ENCODE peak calls at places on chromosomes 12 and 14, in ten cellular contexts. One of them, this sample, is unnamed. For H3K36me3, the result is how much of the 10 kb centered on the place peaks cover.

GRCh38 chr12:68483592-68484373 is 126.9 kb upstream of the RAP1B start:
- DNase-seq in HCT116: no peak
- DNase-seq in HepG2: no peak
- DNase-seq in right lobe of liver: no peak
- DNase-seq in left ventricle myocardium inferior: no peak
- DNase-seq in BJ: peak
- DNase-seq in mucosa of descending colon: no peak
- DNase-seq in left lung: no peak
- DNase-seq in fibroblast of lung: peak
- DNase-seq in hepatocyte: no peak
- DNase-seq in this sample: no peak

GRCh38 chr12:125856899-125857298 is 791.7 kb downstream of the AACS start:
- DNase-seq in BJ: no peak
- DNase-seq in right lobe of liver: no peak
- DNase-seq in left lung: no peak
- DNase-seq in mucosa of descending colon: no peak
- DNase-seq in fibroblast of lung: no peak
- DNase-seq in left ventricle myocardium inferior: no peak
- DNase-seq in hepatocyte: no peak
- DNase-seq in HCT116: no peak
- DNase-seq in HepG2: no peak
- DNase-seq in this sample: no peak

GRCh38 chr14:22520235-22520634 is 68.8 kb downstream of the DAD1 start:
- DNase-seq in left lung: no peak
- DNase-seq in HCT116: no peak
- DNase-seq in hepatocyte: no peak
- DNase-seq in fibroblast of lung: peak
- DNase-seq in left ventricle myocardium inferior: no peak
- DNase-seq in right lobe of liver: no peak
- DNase-seq in BJ: no peak
- DNase-seq in HepG2: no peak
- DNase-seq in mucosa of descending colon: no peak
- DNase-seq in this sample: no peak

GRCh38 chr12:51970904-51971646 is 19.6 kb downstream of the ACVR1B start:
- DNase-seq in fibroblast of lung: peak
- DNase-seq in HepG2: peak
- DNase-seq in right lobe of liver: peak
- DNase-seq in HCT116: no peak
- DNase-seq in left lung: no peak
- DNase-seq in mucosa of descending colon: no peak
- DNase-seq in hepatocyte: peak
- DNase-seq in left ventricle myocardium inferior: no peak
- DNase-seq in BJ: no peak
- DNase-seq in this sample: no peak

GRCh38 chr12:52052471-52053186 is 1.4 kb downstream of the NR4A1 start:
- DNase-seq in HCT116: no peak
- DNase-seq in mucosa of descending colon: peak
- DNase-seq in left lung: no peak
- DNase-seq in right lobe of liver: no peak
- DNase-seq in BJ: no peak
- DNase-seq in fibroblast of lung: no peak
- DNase-seq in left ventricle myocardium inferior: no peak
- DNase-seq in hepatocyte: peak
- DNase-seq in HepG2: no peak
- DNase-seq in this sample: peak

GRCh38 chr14:22220427-22220826 is 368.6 kb downstream of the DAD1 start:
- DNase-seq in left lung: no peak
- DNase-seq in fibroblast of lung: peak
- DNase-seq in hepatocyte: peak
- DNase-seq in HCT116: no peak
- DNase-seq in HepG2: no peak
- DNase-seq in right lobe of liver: no peak
- DNase-seq in BJ: no peak
- DNase-seq in left ventricle myocardium inferior: no peak
- DNase-seq in mucosa of descending colon: no peak
- DNase-seq in this sample: no peak

GRCh38 chr12:3073438-3074255 is 3.5 kb upstream of the TSPAN9 start:
- DNase-seq in left lung: peak
- DNase-seq in left ventricle myocardium inferior: peak
- DNase-seq in right lobe of liver: peak
- DNase-seq in hepatocyte: peak
- DNase-seq in HCT116: peak
- DNase-seq in mucosa of descending colon: peak
- DNase-seq in BJ: peak
- DNase-seq in HepG2: peak
- DNase-seq in fibroblast of lung: peak
- DNase-seq in this sample: peak

GRCh38 chr12:28350502-28350901 is 160.2 kb downstream of the CCDC91 start:
- DNase-seq in HepG2: no peak
- DNase-seq in right lobe of liver: no peak
- DNase-seq in left lung: no peak
- DNase-seq in mucosa of descending colon: no peak
- DNase-seq in HCT116: no peak
- DNase-seq in hepatocyte: no peak
- DNase-seq in left ventricle myocardium inferior: no peak
- DNase-seq in fibroblast of lung: no peak
- DNase-seq in BJ: no peak
- DNase-seq in this sample: no peak

GRCh38 chr14:81400852-81401251 is 728 bp upstream of the STON2 start:
- DNase-seq in mucosa of descending colon: no peak
- DNase-seq in HepG2: no peak
- DNase-seq in HCT116: peak
- DNase-seq in left ventricle myocardium inferior: no peak
- DNase-seq in right lobe of liver: no peak
- DNase-seq in left lung: no peak
- DNase-seq in BJ: peak
- DNase-seq in fibroblast of lung: peak
- DNase-seq in hepatocyte: peak
- DNase-seq in this sample: peak

GRCh38 chr12:45200497-45201043 is 15.3 kb upstream of the ANO6 start:
- DNase-seq in right lobe of liver: peak
- DNase-seq in BJ: no peak
- DNase-seq in hepatocyte: no peak
- DNase-seq in HCT116: no peak
- DNase-seq in left ventricle myocardium inferior: no peak
- DNase-seq in fibroblast of lung: no peak
- DNase-seq in HepG2: peak
- DNase-seq in mucosa of descending colon: no peak
- DNase-seq in left lung: peak
- DNase-seq in this sample: no peak

DNA sequence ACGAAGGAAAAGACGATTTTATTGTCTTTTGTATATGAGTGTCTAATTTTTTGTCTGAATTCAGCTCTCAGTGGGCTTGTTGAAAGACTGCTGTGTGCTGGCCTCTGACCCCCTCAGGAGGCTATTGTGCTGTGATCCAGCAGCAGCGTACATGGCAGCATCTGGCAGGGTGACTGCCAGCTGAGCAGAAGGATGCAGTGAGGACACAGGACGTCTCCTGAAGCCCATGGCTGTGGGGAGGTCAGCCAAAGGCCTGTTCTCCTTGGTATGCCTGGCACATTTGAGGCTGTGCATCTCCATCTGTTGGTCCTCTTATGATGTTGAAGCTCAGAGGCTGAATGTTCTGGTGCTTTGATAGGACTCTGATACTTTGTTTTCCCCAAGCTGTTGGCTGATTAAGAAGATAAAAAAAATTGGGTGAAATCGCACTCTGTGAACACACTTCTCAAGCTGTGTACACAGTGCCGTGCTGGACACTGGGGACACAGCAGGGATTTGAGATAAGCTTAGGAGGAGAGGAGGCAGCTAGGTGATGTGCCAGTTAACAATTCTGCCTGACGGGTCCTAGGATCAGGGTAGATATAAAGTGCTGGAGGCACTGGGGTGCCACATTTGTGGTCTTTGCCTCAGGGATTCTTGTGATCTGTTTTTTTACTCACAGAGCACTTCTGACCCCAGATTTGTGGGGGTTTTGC is 37.5 kb downstream of the EID3 start:
- DNase-seq in left ventricle myocardium inferior: no peak
- DNase-seq in fibroblast of lung: no peak
- DNase-seq in HepG2: no peak
- DNase-seq in hepatocyte: no peak
- DNase-seq in right lobe of liver: no peak
- DNase-seq in HCT116: no peak
- DNase-seq in BJ: no peak
- DNase-seq in left lung: no peak
- DNase-seq in mucosa of descending colon: no peak
- DNase-seq in this sample: no peak
- H3K36me3 ChIP-seq in left ventricle myocardium inferior: half or more
- H3K36me3 ChIP-seq in fibroblast of lung: under half
- H3K36me3 ChIP-seq in HepG2: half or more
- H3K36me3 ChIP-seq in hepatocyte: under half
- H3K36me3 ChIP-seq in right lobe of liver: half or more
- H3K36me3 ChIP-seq in HCT116: half or more
- H3K36me3 ChIP-seq in BJ: under half
- H3K36me3 ChIP-seq in left lung: under half
- H3K36me3 ChIP-seq in mucosa of descending colon: under half
- H3K36me3 ChIP-seq in this sample: half or more

GRCh38 chr14:68971411-68972035 is 7.6 kb downstream of the ACTN1 start:
- DNase-seq in BJ: no peak
- DNase-seq in left lung: no peak
- DNase-seq in left ventricle myocardium inferior: no peak
- DNase-seq in HCT116: no peak
- DNase-seq in fibroblast of lung: no peak
- DNase-seq in right lobe of liver: no peak
- DNase-seq in HepG2: no peak
- DNase-seq in hepatocyte: no peak
- DNase-seq in mucosa of descending colon: no peak
- DNase-seq in this sample: no peak

GRCh38 chr14:68968721-68969120 is 10.4 kb downstream of the ACTN1 start:
- DNase-seq in fibroblast of lung: no peak
- DNase-seq in HepG2: no peak
- DNase-seq in right lobe of liver: no peak
- DNase-seq in hepatocyte: no peak
- DNase-seq in HCT116: no peak
- DNase-seq in left lung: no peak
- DNase-seq in mucosa of descending colon: no peak
- DNase-seq in BJ: no peak
- DNase-seq in left ventricle myocardium inferior: no peak
- DNase-seq in this sample: no peak

GRCh38 chr14:68969278-68969677 is 9.8 kb downstream of the ACTN1 start:
- DNase-seq in left ventricle myocardium inferior: no peak
- DNase-seq in right lobe of liver: no peak
- DNase-seq in left lung: no peak
- DNase-seq in HepG2: no peak
- DNase-seq in fibroblast of lung: no peak
- DNase-seq in HCT116: no peak
- DNase-seq in mucosa of descending colon: no peak
- DNase-seq in hepatocyte: no peak
- DNase-seq in BJ: no peak
- DNase-seq in this sample: no peak

GRCh38 chr14:68970736-68971135 is 8.4 kb downstream of the ACTN1 start:
- DNase-seq in hepatocyte: no peak
- DNase-seq in BJ: no peak
- DNase-seq in mucosa of descending colon: no peak
- DNase-seq in fibroblast of lung: no peak
- DNase-seq in left lung: no peak
- DNase-seq in HepG2: no peak
- DNase-seq in HCT116: no peak
- DNase-seq in left ventricle myocardium inferior: no peak
- DNase-seq in right lobe of liver: no peak
- DNase-seq in this sample: no peak

DNA sequence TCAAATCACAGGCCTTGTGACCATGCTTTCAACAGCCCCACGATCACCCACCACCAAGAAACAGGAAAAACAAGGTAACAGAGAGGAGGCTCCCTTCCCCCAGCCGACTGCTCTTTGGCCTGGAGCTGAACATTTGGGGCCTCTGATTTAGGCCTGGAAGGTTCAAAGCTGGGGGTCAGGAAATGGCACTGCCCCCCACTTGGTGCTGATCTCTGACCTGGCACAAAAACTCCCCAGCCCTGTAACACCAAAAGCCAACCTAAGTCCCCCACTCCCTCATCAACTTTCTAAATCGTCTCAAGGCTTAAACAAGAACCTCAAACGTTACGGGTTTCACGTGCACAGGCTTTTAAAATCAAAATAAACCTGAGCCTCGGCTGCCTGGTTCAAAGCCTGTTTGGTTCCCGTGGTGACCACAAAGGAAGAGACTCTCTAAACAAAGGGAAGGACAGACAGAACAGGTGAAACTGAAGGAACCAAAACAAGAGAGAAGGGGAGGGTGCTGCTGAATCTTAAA is 8.9 kb downstream of the ACTN1 start:
- DNase-seq in left ventricle myocardium inferior: no peak
- DNase-seq in mucosa of descending colon: no peak
- DNase-seq in HCT116: no peak
- DNase-seq in left lung: no peak
- DNase-seq in BJ: no peak
- DNase-seq in right lobe of liver: no peak
- DNase-seq in fibroblast of lung: no peak
- DNase-seq in hepatocyte: no peak
- DNase-seq in HepG2: no peak
- DNase-seq in this sample: no peak
- H3K36me3 ChIP-seq in left ventricle myocardium inferior: under half
- H3K36me3 ChIP-seq in mucosa of descending colon: under half
- H3K36me3 ChIP-seq in HCT116: under half
- H3K36me3 ChIP-seq in left lung: under half
- H3K36me3 ChIP-seq in BJ: under half
- H3K36me3 ChIP-seq in right lobe of liver: under half
- H3K36me3 ChIP-seq in fibroblast of lung: under half
- H3K36me3 ChIP-seq in hepatocyte: under half
- H3K36me3 ChIP-seq in HepG2: under half
- H3K36me3 ChIP-seq in this sample: under half

GRCh38 chr14:64736271-64737131 is 32.3 kb downstream of the PLEKHG3 start:
- DNase-seq in right lobe of liver: peak
- DNase-seq in fibroblast of lung: no peak
- DNase-seq in HepG2: peak
- DNase-seq in BJ: no peak
- DNase-seq in hepatocyte: peak
- DNase-seq in left ventricle myocardium inferior: peak
- DNase-seq in HCT116: no peak
- DNase-seq in mucosa of descending colon: peak
- DNase-seq in left lung: no peak
- DNase-seq in this sample: peak
- H3K36me3 ChIP-seq in right lobe of liver: under half
- H3K36me3 ChIP-seq in fibroblast of lung: under half
- H3K36me3 ChIP-seq in HepG2: under half
- H3K36me3 ChIP-seq in BJ: under half
- H3K36me3 ChIP-seq in hepatocyte: under half
- H3K36me3 ChIP-seq in left ventricle myocardium inferior: half or more
- H3K36me3 ChIP-seq in HCT116: under half
- H3K36me3 ChIP-seq in mucosa of descending colon: under half
- H3K36me3 ChIP-seq in left lung: under half
- H3K36me3 ChIP-seq in this sample: half or more

DNA sequence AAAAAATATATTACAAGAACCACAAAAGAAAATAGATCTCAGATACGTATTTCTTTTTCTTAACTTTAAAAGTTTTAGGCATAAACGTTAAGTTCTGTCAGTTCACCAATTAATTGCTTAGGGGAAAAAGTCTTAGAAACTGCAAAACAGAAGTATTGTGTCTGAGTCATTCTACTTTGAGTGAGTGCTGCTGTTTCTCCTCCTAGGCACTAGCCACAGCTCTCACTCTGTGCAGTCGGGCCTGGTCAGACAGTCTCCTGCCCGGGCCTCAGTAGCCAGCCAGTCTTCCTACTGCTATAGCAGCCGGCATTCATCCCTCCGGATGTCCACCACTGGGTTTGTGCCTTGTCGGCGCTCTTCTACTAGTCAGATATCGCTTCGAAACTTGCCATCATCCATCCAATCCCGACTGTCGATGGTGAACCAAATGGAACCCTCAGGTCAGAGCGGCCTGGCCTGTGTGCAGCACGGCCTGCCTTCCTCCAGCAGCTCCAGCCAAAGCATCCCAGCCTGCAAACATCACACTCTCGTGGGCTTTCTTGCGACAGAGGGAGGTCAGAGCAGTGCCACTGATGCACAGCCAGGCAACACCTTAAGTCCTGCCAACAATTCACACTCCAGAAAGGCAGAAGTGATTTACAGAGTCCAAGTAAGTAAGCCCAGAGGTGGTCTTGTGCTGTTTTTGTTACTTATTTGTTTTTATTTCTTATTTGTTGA is 201.3 kb downstream of the PCNX1 start:
- DNase-seq in right lobe of liver: no peak
- DNase-seq in BJ: no peak
- DNase-seq in HepG2: no peak
- DNase-seq in left ventricle myocardium inferior: no peak
- DNase-seq in hepatocyte: no peak
- DNase-seq in mucosa of descending colon: no peak
- DNase-seq in left lung: no peak
- DNase-seq in HCT116: no peak
- DNase-seq in fibroblast of lung: no peak
- DNase-seq in this sample: no peak
- H3K36me3 ChIP-seq in right lobe of liver: under half
- H3K36me3 ChIP-seq in BJ: under half
- H3K36me3 ChIP-seq in HepG2: under half
- H3K36me3 ChIP-seq in left ventricle myocardium inferior: half or more
- H3K36me3 ChIP-seq in hepatocyte: under half
- H3K36me3 ChIP-seq in mucosa of descending colon: under half
- H3K36me3 ChIP-seq in left lung: under half
- H3K36me3 ChIP-seq in HCT116: under half
- H3K36me3 ChIP-seq in fibroblast of lung: under half
- H3K36me3 ChIP-seq in this sample: half or more